ENCODE peak calls at places on chromosome 16, in four cellular contexts. One of them, this sample, is unnamed.

GRCh38 chr16:2977440-2977839 is 2.8 kb downstream of the PKMYT1 start:
- DNase-seq in HCT116: no peak
- DNase-seq in K562: no peak
- DNase-seq in HepG2: no peak
- DNase-seq in this sample: no peak

GRCh38 chr16:2226918-2227317 is 3.5 kb downstream of the E4F1 start:
- DNase-seq in HCT116: no peak
- DNase-seq in K562: no peak
- DNase-seq in HepG2: no peak
- DNase-seq in this sample: no peak

GRCh38 chr16:49409121-49409520 is 35.5 kb downstream of the C16orf78 start:
- DNase-seq in HCT116: no peak
- DNase-seq in K562: no peak
- DNase-seq in HepG2: no peak
- DNase-seq in this sample: no peak

GRCh38 chr16:57091200-57091989 is 988 bp upstream of the CPNE2 start:
- DNase-seq in K562: no peak
- DNase-seq in HepG2: peak
- DNase-seq in HCT116: peak
- DNase-seq in this sample: no peak

GRCh38 chr16:49350265-49351103 is 23.1 kb upstream of the C16orf78 start:
- DNase-seq in HCT116: peak
- DNase-seq in K562: peak
- DNase-seq in HepG2: peak
- DNase-seq in this sample: peak

GRCh38 chr16:2698996-2699750 is 16.9 kb downstream of the KCTD5 start:
- DNase-seq in K562: no peak
- DNase-seq in HCT116: no peak
- DNase-seq in HepG2: no peak
- DNase-seq in this sample: no peak

GRCh38 chr16:67514382-67514828 is 14.2 kb upstream of the RIPOR1 start:
- DNase-seq in HCT116: peak
- DNase-seq in K562: peak
- DNase-seq in HepG2: peak
- DNase-seq in this sample: peak

GRCh38 chr16:9134739-9135138 is 43.3 kb downstream of the HAPSTR1 start:
- DNase-seq in K562: peak
- DNase-seq in HCT116: peak
- DNase-seq in HepG2: peak
- DNase-seq in this sample: no peak

GRCh38 chr16:5186381-5186903 is 88.8 kb upstream of the EEF2KMT start:
- DNase-seq in HCT116: no peak
- DNase-seq in K562: no peak
- DNase-seq in HepG2: no peak
- DNase-seq in this sample: no peak

GRCh38 chr16:86520317-86521210 is 10.2 kb downstream of the FOXF1 start:
- DNase-seq in K562: peak
- DNase-seq in HCT116: no peak
- DNase-seq in HepG2: no peak
- DNase-seq in this sample: peak

GRCh38 chr16:85720319-85720637 is 30.6 kb downstream of the C16orf74 start:
- DNase-seq in HCT116: no peak
- DNase-seq in K562: no peak
- DNase-seq in HepG2: peak
- DNase-seq in this sample: no peak

GRCh38 chr16:19872935-19873334 is 11.7 kb downstream of the GPRC5B start:
- DNase-seq in K562: no peak
- DNase-seq in HepG2: no peak
- DNase-seq in HCT116: no peak
- DNase-seq in this sample: no peak

GRCh38 chr16:74650966-74651567 is 15.6 kb downstream of the RFWD3 start:
- DNase-seq in HCT116: peak
- DNase-seq in HepG2: peak
- DNase-seq in K562: no peak
- DNase-seq in this sample: no peak

DNA sequence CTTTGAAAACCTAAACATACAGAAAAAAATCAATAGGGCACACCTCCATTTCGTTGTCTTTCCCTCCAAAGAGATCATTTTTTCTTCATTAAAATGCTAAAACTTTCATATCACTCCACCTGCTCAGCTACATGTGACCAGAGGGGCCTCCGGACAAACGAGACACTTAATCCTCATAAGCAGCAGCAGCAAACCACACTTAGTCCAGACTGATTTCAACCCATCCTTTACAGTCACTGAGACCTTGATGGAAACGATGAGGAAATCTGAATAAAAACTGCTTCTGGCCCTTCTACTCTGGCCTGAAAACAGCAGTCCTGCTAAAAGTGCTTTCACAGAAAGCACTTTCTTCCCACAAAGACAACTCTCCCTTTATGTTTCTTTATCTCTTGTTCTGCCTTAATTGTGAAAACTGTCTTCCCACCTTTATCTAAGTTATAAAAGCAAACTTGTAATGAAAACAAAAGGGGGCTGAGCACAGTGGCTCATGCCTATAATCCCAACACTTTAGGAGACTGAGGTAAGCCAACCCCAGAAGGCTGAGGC is 4.6 kb downstream of the ANKRD11 start:
- DNase-seq in K562: no peak
- DNase-seq in HCT116: no peak
- DNase-seq in HepG2: no peak
- DNase-seq in this sample: no peak
- H3K27ac ChIP-seq in K562: peak
- H3K27ac ChIP-seq in HCT116: no peak
- H3K27ac ChIP-seq in HepG2: peak
- H3K27ac ChIP-seq in this sample: peak

GRCh38 chr16:89219365-89219764 is 1.9 kb downstream of the ZNF778 start:
- DNase-seq in HepG2: no peak
- DNase-seq in HCT116: no peak
- DNase-seq in K562: peak
- DNase-seq in this sample: no peak

GRCh38 chr16:89217388-89218191 is at the start of gene ZNF778:
- DNase-seq in K562: peak
- DNase-seq in HepG2: peak
- DNase-seq in HCT116: peak
- DNase-seq in this sample: no peak

GRCh38 chr16:89224665-89225064 is 7.2 kb downstream of the ZNF778 start:
- DNase-seq in K562: no peak
- DNase-seq in HCT116: no peak
- DNase-seq in HepG2: no peak
- DNase-seq in this sample: no peak

GRCh38 chr16:89221604-89222003 is 4.1 kb downstream of the ZNF778 start:
- DNase-seq in HCT116: no peak
- DNase-seq in K562: no peak
- DNase-seq in HepG2: no peak
- DNase-seq in this sample: no peak

GRCh38 chr16:89222931-89223330 is 5.4 kb downstream of the ZNF778 start:
- DNase-seq in HCT116: no peak
- DNase-seq in K562: no peak
- DNase-seq in HepG2: no peak
- DNase-seq in this sample: no peak
- TF ChIP-seq POLR2AphosphoS5 in HCT116: no peak
- TF ChIP-seq POLR2AphosphoS5 in K562: no peak
- TF ChIP-seq POLR2AphosphoS5 in HepG2: no peak
- TF ChIP-seq POLR2AphosphoS5 in this sample: no peak

GRCh38 chr16:55917373-55917919 is 42.3 kb upstream of the CES5A start:
- DNase-seq in HepG2: no peak
- DNase-seq in K562: no peak
- DNase-seq in HCT116: no peak
- DNase-seq in this sample: no peak
- TF ChIP-seq TCF7L2 in HepG2: no peak
- TF ChIP-seq TCF7L2 in K562: no peak
- TF ChIP-seq TCF7L2 in HCT116: no peak
- TF ChIP-seq TCF7L2 in this sample: no peak

GRCh38 chr16:14098081-14098480 is 27.0 kb downstream of the MRTFB start:
- DNase-seq in K562: no peak
- DNase-seq in HepG2: no peak
- DNase-seq in HCT116: no peak
- DNase-seq in this sample: no peak

GRCh38 chr16:14101415-14101814 is 30.3 kb downstream of the MRTFB start:
- DNase-seq in K562: no peak
- DNase-seq in HCT116: no peak
- DNase-seq in HepG2: no peak
- DNase-seq in this sample: no peak

GRCh38 chr16:14100825-14101224 is 29.7 kb downstream of the MRTFB start:
- DNase-seq in K562: no peak
- DNase-seq in HCT116: no peak
- DNase-seq in HepG2: no peak
- DNase-seq in this sample: no peak

GRCh38 chr16:14095883-14096551 is 24.9 kb downstream of the MRTFB start:
- DNase-seq in HCT116: peak
- DNase-seq in HepG2: no peak
- DNase-seq in K562: no peak
- DNase-seq in this sample: no peak

GRCh38 chr16:14097182-14097951 is 26.2 kb downstream of the MRTFB start:
- DNase-seq in HCT116: peak
- DNase-seq in K562: no peak
- DNase-seq in HepG2: peak
- DNase-seq in this sample: no peak
- H3K27ac ChIP-seq in HCT116: peak
- H3K27ac ChIP-seq in K562: no peak
- H3K27ac ChIP-seq in HepG2: peak
- H3K27ac ChIP-seq in this sample: peak

GRCh38 chr16:82033006-82033405 is 2.0 kb upstream of the HSD17B2 start:
- DNase-seq in HCT116: no peak
- DNase-seq in K562: no peak
- DNase-seq in HepG2: no peak
- DNase-seq in this sample: no peak

GRCh38 chr16:82031116-82032084 is 3.7 kb upstream of the HSD17B2 start:
- DNase-seq in HepG2: peak
- DNase-seq in K562: peak
- DNase-seq in HCT116: peak
- DNase-seq in this sample: no peak

GRCh38 chr16:82034981-82035612 is at the start of gene HSD17B2:
- DNase-seq in HCT116: no peak
- DNase-seq in K562: no peak
- DNase-seq in HepG2: peak
- DNase-seq in this sample: no peak

GRCh38 chr16:82037251-82037650 is 2.2 kb downstream of the HSD17B2 start:
- DNase-seq in K562: no peak
- DNase-seq in HepG2: no peak
- DNase-seq in HCT116: no peak
- DNase-seq in this sample: no peak

DNA sequence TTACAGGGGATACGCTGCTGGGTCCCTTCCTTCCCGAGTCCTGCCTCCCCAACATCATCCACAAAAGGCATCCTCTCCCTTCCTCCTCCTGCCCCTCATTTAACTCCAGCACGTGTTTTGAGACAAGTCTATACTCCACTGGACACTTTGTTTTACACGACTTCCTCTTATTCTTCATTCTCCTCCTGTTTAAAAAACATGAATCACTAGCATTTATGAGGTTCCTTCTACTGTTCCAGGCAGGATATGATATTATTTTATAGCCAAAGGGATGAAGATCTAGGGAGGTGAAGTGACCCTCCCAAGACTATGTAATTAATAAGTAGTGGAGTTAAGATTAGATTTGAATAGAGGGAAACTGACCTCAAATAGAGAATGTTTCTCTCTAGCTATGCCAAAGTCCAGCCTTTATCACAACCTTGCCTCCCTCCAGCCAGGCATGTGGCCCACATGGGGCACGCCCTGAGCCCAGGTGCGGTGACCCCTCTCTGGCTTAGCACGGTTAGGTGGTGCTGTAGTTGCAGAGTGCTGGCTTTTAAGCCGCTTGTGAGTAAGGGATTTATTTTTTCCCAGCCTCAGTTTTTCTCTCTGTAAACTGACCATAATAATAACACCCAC is 1.3 kb upstream of the HSD17B2 start:
- DNase-seq in HCT116: no peak
- DNase-seq in HepG2: no peak
- DNase-seq in K562: no peak
- DNase-seq in this sample: no peak
- TF ChIP-seq POLR2AphosphoS5 in HCT116: no peak
- TF ChIP-seq POLR2AphosphoS5 in HepG2: no peak
- TF ChIP-seq POLR2AphosphoS5 in K562: no peak
- TF ChIP-seq POLR2AphosphoS5 in this sample: no peak

GRCh38 chr16:79182618-79183017 is 417.9 kb downstream of the MAF start:
- DNase-seq in HepG2: no peak
- DNase-seq in HCT116: no peak
- DNase-seq in K562: no peak
- DNase-seq in this sample: no peak
- TF ChIP-seq TCF7L2 in HepG2: no peak
- TF ChIP-seq TCF7L2 in HCT116: no peak
- TF ChIP-seq TCF7L2 in K562: no peak
- TF ChIP-seq TCF7L2 in this sample: no peak

This sample was measured in Panc1.